ENCODE peak calls at places on chromosome 6, in ten cellular contexts. One of them, this sample, is unnamed.

GRCh38 chr6:30311669-30312068 is 15.1 kb upstream of the TRIM39 start:
- DNase-seq in EL: no peak
- DNase-seq in stimulated activated CD4-positive, alpha-beta T cell treated with anti-CD3 and anti-CD28 coated beads, Interleukin-4, amount 100 ng/mL, for 24 hours: no peak
- DNase-seq in fibroblast of the aortic adventitia: no peak
- DNase-seq in heart right ventricle: no peak
- DNase-seq in D341Med: no peak
- DNase-seq in RCC 7860: no peak
- DNase-seq in COR-L47: no peak
- DNase-seq in retina: no peak
- DNase-seq in lung: no peak
- DNase-seq in this sample: no peak

GRCh38 chr6:76120302-76120701 is 47.8 kb upstream of the IMPG1 start:
- DNase-seq in EL: no peak
- DNase-seq in stimulated activated CD4-positive, alpha-beta T cell treated with anti-CD3 and anti-CD28 coated beads, Interleukin-4, amount 100 ng/mL, for 24 hours: no peak
- DNase-seq in fibroblast of the aortic adventitia: no peak
- DNase-seq in heart right ventricle: no peak
- DNase-seq in D341Med: no peak
- DNase-seq in RCC 7860: no peak
- DNase-seq in COR-L47: no peak
- DNase-seq in retina: no peak
- DNase-seq in lung: no peak
- DNase-seq in this sample: no peak

GRCh38 chr6:154839546-154839945 is 106.3 kb downstream of the SCAF8 start:
- DNase-seq in EL: no peak
- DNase-seq in stimulated activated CD4-positive, alpha-beta T cell treated with anti-CD3 and anti-CD28 coated beads, Interleukin-4, amount 100 ng/mL, for 24 hours: no peak
- DNase-seq in fibroblast of the aortic adventitia: no peak
- DNase-seq in heart right ventricle: no peak
- DNase-seq in D341Med: no peak
- DNase-seq in RCC 7860: no peak
- DNase-seq in COR-L47: no peak
- DNase-seq in retina: no peak
- DNase-seq in lung: no peak
- DNase-seq in this sample: no peak

GRCh38 chr6:53398541-53399344 is 50.0 kb upstream of the ELOVL5 start:
- DNase-seq in EL: no peak
- DNase-seq in stimulated activated CD4-positive, alpha-beta T cell treated with anti-CD3 and anti-CD28 coated beads, Interleukin-4, amount 100 ng/mL, for 24 hours: no peak
- DNase-seq in fibroblast of the aortic adventitia: peak; percentile 20
- DNase-seq in heart right ventricle: no peak
- DNase-seq in D341Med: no peak
- DNase-seq in RCC 7860: no peak
- DNase-seq in COR-L47: no peak
- DNase-seq in retina: no peak
- DNase-seq in lung: no peak
- DNase-seq in this sample: no peak

GRCh38 chr6:170038717-170039116 is 252.2 kb downstream of the DLL1 start:
- DNase-seq in EL: no peak
- DNase-seq in stimulated activated CD4-positive, alpha-beta T cell treated with anti-CD3 and anti-CD28 coated beads, Interleukin-4, amount 100 ng/mL, for 24 hours: no peak
- DNase-seq in fibroblast of the aortic adventitia: no peak
- DNase-seq in heart right ventricle: no peak
- DNase-seq in D341Med: no peak
- DNase-seq in RCC 7860: no peak
- DNase-seq in COR-L47: no peak
- DNase-seq in retina: no peak
- DNase-seq in lung: no peak
- DNase-seq in this sample: no peak

GRCh38 chr6:105545947-105546710 is 143.2 kb upstream of the PREP start:
- DNase-seq in EL: peak; percentile 77
- DNase-seq in stimulated activated CD4-positive, alpha-beta T cell treated with anti-CD3 and anti-CD28 coated beads, Interleukin-4, amount 100 ng/mL, for 24 hours: no peak
- DNase-seq in fibroblast of the aortic adventitia: peak; percentile 90
- DNase-seq in heart right ventricle: no peak
- DNase-seq in D341Med: no peak
- DNase-seq in RCC 7860: no peak
- DNase-seq in COR-L47: no peak
- DNase-seq in retina: no peak
- DNase-seq in lung: no peak
- DNase-seq in this sample: peak; percentile 92

GRCh38 chr6:111658445-111659154 is 52.9 kb upstream of the TRAF3IP2 start:
- DNase-seq in EL: peak; percentile 55
- DNase-seq in stimulated activated CD4-positive, alpha-beta T cell treated with anti-CD3 and anti-CD28 coated beads, Interleukin-4, amount 100 ng/mL, for 24 hours: no peak
- DNase-seq in fibroblast of the aortic adventitia: peak; percentile 86
- DNase-seq in heart right ventricle: no peak
- DNase-seq in D341Med: no peak
- DNase-seq in RCC 7860: no peak
- DNase-seq in COR-L47: no peak
- DNase-seq in retina: no peak
- DNase-seq in lung: no peak
- DNase-seq in this sample: no peak

GRCh38 chr6:17280138-17280537 is 1.0 kb upstream of the RBM24 start:
- DNase-seq in EL: no peak
- DNase-seq in stimulated activated CD4-positive, alpha-beta T cell treated with anti-CD3 and anti-CD28 coated beads, Interleukin-4, amount 100 ng/mL, for 24 hours: no peak
- DNase-seq in fibroblast of the aortic adventitia: no peak
- DNase-seq in heart right ventricle: no peak
- DNase-seq in D341Med: no peak
- DNase-seq in RCC 7860: no peak
- DNase-seq in COR-L47: no peak
- DNase-seq in retina: no peak
- DNase-seq in lung: no peak
- DNase-seq in this sample: no peak

GRCh38 chr6:8825726-8826125 is 390.4 kb upstream of the SLC35B3 start:
- DNase-seq in EL: peak; percentile 52
- DNase-seq in stimulated activated CD4-positive, alpha-beta T cell treated with anti-CD3 and anti-CD28 coated beads, Interleukin-4, amount 100 ng/mL, for 24 hours: no peak
- DNase-seq in fibroblast of the aortic adventitia: no peak
- DNase-seq in heart right ventricle: no peak
- DNase-seq in D341Med: no peak
- DNase-seq in RCC 7860: no peak
- DNase-seq in COR-L47: no peak
- DNase-seq in retina: no peak
- DNase-seq in lung: no peak
- DNase-seq in this sample: no peak

GRCh38 chr6:135025775-135026174 is 28.8 kb downstream of the HBS1L start:
- DNase-seq in EL: no peak
- DNase-seq in stimulated activated CD4-positive, alpha-beta T cell treated with anti-CD3 and anti-CD28 coated beads, Interleukin-4, amount 100 ng/mL, for 24 hours: no peak
- DNase-seq in fibroblast of the aortic adventitia: no peak
- DNase-seq in heart right ventricle: no peak
- DNase-seq in D341Med: no peak
- DNase-seq in RCC 7860: no peak
- DNase-seq in COR-L47: no peak
- DNase-seq in retina: no peak
- DNase-seq in lung: no peak
- DNase-seq in this sample: no peak

GRCh38 chr6:36570264-36570663 is 23.0 kb upstream of the STK38 start:
- DNase-seq in EL: no peak
- DNase-seq in stimulated activated CD4-positive, alpha-beta T cell treated with anti-CD3 and anti-CD28 coated beads, Interleukin-4, amount 100 ng/mL, for 24 hours: no peak
- DNase-seq in fibroblast of the aortic adventitia: no peak
- DNase-seq in heart right ventricle: no peak
- DNase-seq in D341Med: no peak
- DNase-seq in RCC 7860: no peak
- DNase-seq in COR-L47: no peak
- DNase-seq in retina: no peak
- DNase-seq in lung: no peak
- DNase-seq in this sample: no peak

This sample was measured in BJ.